ENCODE peak calls at places on chromosomes 12 and 14, in seven cellular contexts. G is hepatocyte, J is heart right ventricle, N is ovary, E is cardiac muscle cell, L is lung, R is tibial nerve. H is an unnamed sample.

GRCh38 chr12:121803861-121804416 is at the start of gene SETD1B:
- DNase-seq in G (peak; percentile 69), J (peak; percentile 75), N (peak; percentile 73), E (peak; percentile 52), L (peak; percentile 71), R (no peak), H (peak; percentile 66)

GRCh38 chr12:119544780-119545625 is 48.6 kb upstream of the TMEM233 start:
- DNase-seq in G (peak; percentile 86), J (peak; percentile 23), N (peak; percentile 36), E (peak; percentile 75), L (peak; percentile 63), R (peak; percentile 38), H (peak; percentile 48)

GRCh38 chr12:115752913-115753726 is 524.4 kb downstream of the MED13L start:
- DNase-seq in G (peak; percentile 83), J (no peak), N (peak; percentile 29), E (peak; percentile 77), L (peak; percentile 36), R (no peak), H (peak; percentile 53)

GRCh38 chr12:108789546-108789945 is 58.2 kb upstream of the CORO1C start:
- DNase-seq in G (no peak), J (no peak), N (no peak), E (no peak), L (no peak), R (no peak), H (no peak)

GRCh38 chr12:13141686-13142085 is 38.2 kb upstream of the GSG1 start:
- DNase-seq in G (no peak), J (no peak), N (no peak), E (no peak), L (no peak), R (no peak), H (no peak)

GRCh38 chr12:57214398-57214781 is 2.2 kb upstream of the NXPH4 start:
- DNase-seq in G (peak; percentile 82), J (peak; percentile 64), N (peak; percentile 77), E (peak; percentile 76), L (peak; percentile 61), R (no peak), H (peak; percentile 68)

GRCh38 chr12:63882844-63883243 is 38.3 kb downstream of the SRGAP1 start:
- DNase-seq in G (no peak), J (no peak), N (no peak), E (peak; percentile 84), L (no peak), R (no peak), H (no peak)

GRCh38 chr14:88989911-88990310 is 165.5 kb downstream of the TTC8 start:
- DNase-seq in G (no peak), J (no peak), N (no peak), E (no peak), L (no peak), R (no peak), H (no peak)

GRCh38 chr14:64758711-64759554 is 54.7 kb downstream of the PLEKHG3 start:
- DNase-seq in G (peak; percentile 89), J (no peak), N (peak; percentile 80), E (no peak), L (no peak), R (no peak), H (peak; percentile 64)

GRCh38 chr12:54195736-54196347 is 7.1 kb upstream of the SMUG1 start:
- DNase-seq in G (peak; percentile 73), J (no peak), N (no peak), E (no peak), L (peak; percentile 44), R (no peak), H (no peak)

GRCh38 chr14:102088012-102088792 is 1.4 kb upstream of the HSP90AA1 start:
- DNase-seq in G (peak; percentile 41), J (peak; percentile 52), N (peak; percentile 61), E (no peak), L (peak; percentile 51), R (peak; percentile 43), H (no peak)

GRCh38 chr12:109738209-109738608 is 24.6 kb downstream of the FAM222A start:
- DNase-seq in G (no peak), J (no peak), N (peak; percentile 13), E (no peak), L (no peak), R (peak; percentile 3), H (no peak)

GRCh38 chr12:15050664-15051063 is 77.8 kb downstream of the PDE6H start:
- DNase-seq in G (peak; percentile 12), J (no peak), N (no peak), E (no peak), L (no peak), R (no peak), H (no peak)

GRCh38 chr14:79278798-79279644 is 932.3 kb downstream of the DIO2 start:
- DNase-seq in G (peak; percentile 93), J (peak; percentile 59), N (peak; percentile 35), E (peak; percentile 96), L (peak; percentile 89), R (peak; percentile 30), H (peak; percentile 73)

GRCh38 chr12:118840399-118840798 is 140.9 kb upstream of the SRRM4 start:
- DNase-seq in G (no peak), J (no peak), N (no peak), E (no peak), L (no peak), R (no peak), H (no peak)

GRCh38 chr14:75175677-75176141 is 703 bp downstream of the TMED10 start:
- DNase-seq in G (no peak), J (no peak), N (no peak), E (no peak), L (no peak), R (no peak), H (no peak)

GRCh38 chr12:50924439-50925341 is 27.7 kb upstream of the HIGD1C start:
- DNase-seq in G (peak; percentile 87), J (peak; percentile 81), N (peak; percentile 89), E (peak; percentile 79), L (peak; percentile 93), R (peak; percentile 94), H (peak; percentile 74)

GRCh38 chr14:23299186-23299521 is 3.5 kb downstream of the PPP1R3E start:
- DNase-seq in G (no peak), J (no peak), N (no peak), E (no peak), L (no peak), R (no peak), H (no peak)
- H3K27ac ChIP-seq in G (peak overlapping the region; percentile 98), J (peak overlapping the region; percentile 90), N (no peak overlapping the region), E (peak overlapping the region; percentile 98), L (no peak overlapping the region), R (no peak overlapping the region), H (no peak overlapping the region)

DNA sequence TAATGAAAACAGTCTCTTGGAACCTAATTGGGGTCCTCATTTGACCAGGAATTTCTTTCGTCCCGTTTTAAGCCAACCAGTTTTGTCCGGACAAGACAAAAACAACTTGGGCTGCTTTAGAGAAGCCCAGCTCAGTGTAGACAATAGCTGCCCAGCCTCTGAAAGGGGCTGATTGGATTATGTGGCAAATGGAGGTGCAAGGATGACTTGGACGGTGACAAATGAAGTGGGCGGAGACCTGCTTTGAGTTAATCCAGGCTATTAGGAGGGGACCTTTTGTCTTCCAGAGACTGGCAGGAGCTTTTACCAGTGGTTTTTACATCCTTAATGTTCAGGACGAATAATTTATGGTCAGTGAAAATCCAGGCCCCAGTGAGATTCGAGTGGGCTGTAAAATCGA is 4.8 kb downstream of the MEG3 start:
- DNase-seq in G (no peak), J (no peak), N (no peak), E (no peak), L (no peak), R (no peak), H (no peak)
- H3K27me3 ChIP-seq in G (no peaks in the 10 kb centered on the region), J (peaks cover 70% of the 10 kb centered on the region), N (no peaks in the 10 kb centered on the region), E (no peaks in the 10 kb centered on the region), L (no peaks in the 10 kb centered on the region), R (peaks cover 26% of the 10 kb centered on the region), H (no peaks in the 10 kb centered on the region)

GRCh38 chr14:100278702-100279101 is 27.5 kb downstream of the SLC25A29 start:
- DNase-seq in G (no peak), J (no peak), N (no peak), E (no peak), L (peak; percentile 60), R (no peak), H (no peak)
- H3K4me1 ChIP-seq in G (no peaks in the 10 kb centered on the region), J (peaks cover 64% of the 10 kb centered on the region), N (no peaks in the 10 kb centered on the region), E (peaks cover 9% of the 10 kb centered on the region), L (peaks cover 9% of the 10 kb centered on the region), R (peaks cover 7% of the 10 kb centered on the region), H (peaks cover 11% of the 10 kb centered on the region)

GRCh38 chr14:31402764-31403163 is 17.6 kb downstream of the HEATR5A start:
- DNase-seq in G (no peak), J (no peak), N (no peak), E (no peak), L (no peak), R (no peak), H (no peak)
- H3K27ac ChIP-seq in G (no peak overlapping the region), J (no peak overlapping the region), N (no peak overlapping the region), E (no peak overlapping the region), L (no peak overlapping the region), R (no peak overlapping the region), H (no peak overlapping the region)

H was measured in SJSA1.